ENCODE peak calls at places on chromosomes 4 and X, in five cellular contexts. B is fibroblast of villous mesenchyme, F is SK-N-SH, D is IMR-90, U is fibroblast of the aortic adventitia. L is an unnamed sample.

GRCh38 chrX:119015407-119016242 is 41.2 kb downstream of the LONRF3 start:
- DNase-seq in B (peak), F (no peak), D (peak), U (peak), L (peak)

GRCh38 chr4:66991521-66991920 is 553.8 kb downstream of the CENPC start:
- DNase-seq in B (no peak), F (no peak), D (no peak), U (peak), L (no peak)

GRCh38 chr4:98706935-98707334 is 48.5 kb upstream of the TSPAN5 start:
- DNase-seq in B (no peak), F (no peak), D (no peak), U (no peak), L (no peak)

GRCh38 chrX:111445485-111445884 is 33.5 kb upstream of the DCX start:
- DNase-seq in B (peak), F (peak), D (peak), U (peak), L (peak)

GRCh38 chr4:46123872-46124755 is at the start of gene GABRG1:
- DNase-seq in B (no peak), F (no peak), D (no peak), U (no peak), L (no peak)

GRCh38 chr4:76690091-76690905 is 207.6 kb downstream of the SOWAHB start:
- DNase-seq in B (peak), F (peak), D (peak), U (no peak), L (no peak)

GRCh38 chr4:165398570-165398969 is 19.8 kb downstream of the CPE start:
- DNase-seq in B (peak), F (peak), D (peak), U (peak), L (peak)

GRCh38 chr4:153780876-153781275 is 8.0 kb downstream of the SFRP2 start:
- DNase-seq in B (no peak), F (no peak), D (no peak), U (no peak), L (no peak)

GRCh38 chrX:40195368-40195767 is 97.6 kb upstream of the BCOR start:
- DNase-seq in B (no peak), F (no peak), D (no peak), U (no peak), L (no peak)
- H3K4me3 ChIP-seq in B (no peak), F (no peak), D (no peak), U (no peak), L (no peak)

GRCh38 chr4:86500527-86500926 is 93.6 kb upstream of the PTPN13 start:
- DNase-seq in B (peak), F (no peak), D (no peak), U (no peak), L (no peak)

GRCh38 chr4:86497131-86497530 is 97.0 kb upstream of the PTPN13 start:
- DNase-seq in B (no peak), F (no peak), D (no peak), U (peak), L (no peak)

GRCh38 chr4:86498560-86499166 is 95.5 kb upstream of the PTPN13 start:
- DNase-seq in B (peak), F (peak), D (peak), U (peak), L (peak)

GRCh38 chr4:86496094-86497060 is 97.7 kb upstream of the PTPN13 start:
- DNase-seq in B (peak), F (peak), D (peak), U (peak), L (peak)

GRCh38 chr4:86497980-86498379 is 96.1 kb upstream of the PTPN13 start:
- DNase-seq in B (no peak), F (no peak), D (no peak), U (peak), L (peak)
- H3K4me3 ChIP-seq in B (no peak), F (no peak), D (no peak), U (no peak), L (no peak)

GRCh38 chr4:38469410-38469809 is 194.6 kb upstream of the KLF3 start:
- DNase-seq in B (no peak), F (no peak), D (no peak), U (no peak), L (no peak)
- H3K4me3 ChIP-seq in B (no peak), F (no peak), D (no peak), U (no peak), L (no peak)

DNA sequence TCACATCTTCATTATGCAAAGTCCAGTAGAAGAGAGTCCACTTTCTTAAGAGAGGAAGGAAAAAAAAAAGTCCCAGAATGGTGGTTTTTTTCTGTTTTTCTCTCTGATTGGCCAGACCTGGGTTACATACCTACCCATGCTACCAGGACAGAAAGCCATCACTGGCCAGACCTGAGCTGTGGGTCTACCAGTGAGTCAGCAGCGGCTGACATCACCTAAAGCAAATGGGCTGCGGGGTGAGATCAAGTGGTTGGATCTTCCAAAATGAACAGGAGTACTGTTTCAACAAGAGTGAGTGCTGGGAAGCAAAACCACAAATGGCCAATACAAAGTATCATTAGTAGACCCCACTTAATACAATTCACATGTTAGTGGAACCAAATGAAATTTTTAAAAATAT is 1.6 kb upstream of the NDST3 start:
- DNase-seq in B (peak), F (peak), D (peak), U (no peak), L (no peak)
- H3K4me3 ChIP-seq in B (no peak), F (peak), D (no peak), U (no peak), L (no peak)